ENCODE peak calls at places on chromosomes 6 and 20, in four cellular contexts. S is pancreas, N is hepatocyte, L is RWPE1. C is an unnamed sample.

GRCh38 chr20:36778831-36779655 is 5.5 kb upstream of the DSN1 start:
- DNase-seq in L (no peak), N (no peak), S (no peak), C (no peak)

GRCh38 chr6:157905590-157906337 is 75.9 kb upstream of the SYNJ2 start:
- DNase-seq in S (no peak), L (no peak), N (no peak), C (no peak)

GRCh38 chr6:141131616-141132015 is 1001.1 kb upstream of the GJE1 start:
- DNase-seq in L (no peak), S (no peak), N (no peak), C (no peak)

GRCh38 chr20:37872161-37872560 is 30.8 kb upstream of the VSTM2L start:
- DNase-seq in N (no peak), L (no peak), S (peak), C (no peak)

GRCh38 chr6:169164451-169164850 is 89.2 kb downstream of the THBS2 start:
- DNase-seq in L (no peak), N (no peak), S (no peak), C (no peak)

GRCh38 chr6:12548526-12548925 is 168.0 kb upstream of the PHACTR1 start:
- DNase-seq in L (no peak), S (no peak), N (no peak), C (no peak)

GRCh38 chr20:59821201-59821600 is 112.2 kb downstream of the SYCP2 start:
- DNase-seq in L (no peak), S (no peak), N (no peak), C (no peak)

GRCh38 chr6:63821442-63821841 is 185.8 kb downstream of the PHF3 start:
- DNase-seq in L (no peak), S (no peak), N (no peak), C (no peak)

GRCh38 chr6:16472349-16473069 is 234.1 kb downstream of the GMPR start:
- DNase-seq in S (no peak), L (peak), N (no peak), C (no peak)

DNA sequence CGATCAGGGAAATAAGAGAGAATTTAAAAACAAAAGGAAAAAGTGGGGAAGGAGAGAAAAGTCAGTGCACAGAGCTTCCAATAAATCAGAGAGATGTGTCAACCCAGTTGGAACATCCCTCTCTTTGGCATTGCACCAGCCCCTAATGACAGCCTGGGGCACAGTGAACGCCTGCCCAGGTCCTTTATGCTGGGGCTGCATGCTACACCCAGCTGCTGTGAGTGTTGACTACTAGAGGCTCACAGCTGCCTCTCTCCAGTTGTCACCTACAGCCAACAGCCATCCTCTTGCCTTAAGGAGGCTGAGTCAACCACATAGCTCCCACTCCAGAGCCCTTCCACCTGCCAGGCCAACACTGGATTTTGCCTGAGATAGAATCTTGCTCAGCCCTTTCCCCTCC is 19.0 kb downstream of the OR2H2 start:
- DNase-seq in L (no peak), N (no peak), S (no peak), C (no peak)
- TF ChIP-seq CTCF in L (no peak), N (no peak), S (no peak), C (no peak)

GRCh38 chr20:48759631-48760245 is 68.1 kb downstream of the PREX1 start:
- DNase-seq in N (no peak), S (no peak), L (no peak), C (peak)
- H3K27ac ChIP-seq in N (no peak), S (no peak), L (no peak), C (no peak)

GRCh38 chr20:62784497-62784896 is 11.8 kb upstream of the MRGBP start:
- DNase-seq in S (no peak), N (no peak), L (no peak), C (no peak)

GRCh38 chr20:62780204-62780603 is 16.1 kb upstream of the MRGBP start:
- DNase-seq in L (no peak), S (no peak), N (no peak), C (no peak)

GRCh38 chr20:62782893-62783278 is 13.4 kb upstream of the MRGBP start:
- DNase-seq in L (no peak), S (no peak), N (no peak), C (no peak)

GRCh38 chr20:62780696-62781095 is 15.6 kb upstream of the MRGBP start:
- DNase-seq in N (no peak), S (no peak), L (no peak), C (no peak)

DNA sequence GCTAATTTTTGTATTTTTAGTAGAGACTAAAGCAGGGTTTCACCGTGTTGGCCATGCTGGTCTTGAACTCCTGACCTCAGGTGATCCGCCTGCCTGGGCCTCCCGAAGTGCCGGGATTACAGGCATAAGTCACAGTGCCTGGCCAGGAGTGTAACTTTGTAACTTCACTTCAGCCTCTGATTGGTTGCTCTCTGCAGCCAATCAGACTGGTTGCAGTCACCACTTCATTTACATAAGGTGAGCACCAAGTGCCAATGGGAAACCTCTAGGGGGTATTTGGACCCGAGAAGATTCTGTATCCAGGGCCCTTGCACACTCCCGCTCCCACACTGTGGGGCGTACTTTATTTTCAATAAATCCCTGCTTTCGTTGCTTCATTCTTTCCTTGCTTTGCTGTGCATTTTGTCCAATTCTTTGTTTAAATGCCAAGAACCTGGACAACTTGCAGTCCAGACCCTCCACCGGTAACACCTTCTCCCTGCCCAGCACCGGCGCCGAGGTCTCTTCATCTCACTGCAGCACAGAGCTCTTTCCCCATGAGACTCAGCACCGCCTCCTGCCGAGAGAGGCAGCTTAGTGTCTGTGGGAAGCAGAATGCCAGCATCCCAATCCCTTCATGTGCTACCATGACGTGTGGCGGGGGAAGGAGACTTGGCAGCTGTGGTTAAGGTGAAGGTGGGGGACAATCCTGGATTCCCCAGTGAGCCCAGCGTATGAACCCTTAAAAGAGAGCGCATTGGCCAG is 14.0 kb upstream of the MRGBP start:
- DNase-seq in S (no peak), N (no peak), L (no peak), C (no peak)
- TF ChIP-seq CTCF in S (no peak), N (no peak), L (no peak), C (no peak)

DNA sequence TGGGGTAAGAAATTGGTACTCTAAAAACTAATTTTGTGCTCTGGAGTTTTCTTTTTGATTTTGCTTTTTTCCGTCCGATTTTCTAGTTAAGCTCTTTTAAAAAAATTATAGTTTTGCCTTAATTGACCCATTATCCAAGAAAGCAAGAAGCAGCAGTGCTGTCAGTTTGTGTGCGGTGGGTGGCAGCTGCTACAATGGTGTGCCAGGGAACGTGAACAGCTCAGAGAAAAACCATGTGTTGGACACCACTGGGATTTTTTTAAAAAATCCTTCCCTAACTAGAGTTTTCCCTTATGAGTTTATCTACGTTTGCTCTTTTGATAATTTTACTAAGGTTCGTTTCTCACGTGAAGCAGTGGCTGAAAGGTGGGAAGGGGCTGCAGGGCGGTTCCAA is 8.0 kb downstream of the MAP3K5 start:
- DNase-seq in L (no peak), S (no peak), N (no peak), C (no peak)
- H3K27ac ChIP-seq in L (no peak), S (peak), N (no peak), C (no peak)

DNA sequence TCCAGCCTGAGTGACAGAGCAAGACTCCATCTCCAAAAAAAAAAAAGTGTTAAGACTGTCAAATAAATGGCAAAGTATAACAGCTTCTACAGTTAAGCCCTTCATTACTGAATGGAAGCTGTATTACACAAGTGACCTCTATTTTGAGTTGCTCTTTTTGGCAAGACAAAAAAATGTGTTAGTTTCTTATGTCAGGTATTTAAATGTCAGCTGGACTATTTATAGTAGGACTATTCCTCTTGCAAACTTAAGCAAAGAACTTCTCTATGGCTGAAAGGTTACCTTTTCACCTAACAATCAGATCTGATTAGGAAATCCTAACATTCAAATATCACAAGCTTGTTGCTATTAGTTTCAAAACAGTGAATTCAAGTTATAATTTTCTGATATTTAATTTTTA is 12.4 kb downstream of the UBE2V1 start:
- DNase-seq in N (no peak), S (no peak), L (no peak), C (no peak)
- TF ChIP-seq CTCF in N (no peak), S (no peak), L (no peak), C (no peak)

GRCh38 chr6:149482542-149483261 is 2.1 kb downstream of the ZC3H12D start:
- DNase-seq in N (no peak), S (no peak), L (no peak), C (no peak)
- H3K27ac ChIP-seq in N (no peak), S (peak), L (no peak), C (peak)

GRCh38 chr20:347640-348484 is 951 bp downstream of the NRSN2 start:
- DNase-seq in S (peak), N (peak), L (peak), C (peak)
- TF ChIP-seq CTCF in S (no peak), N (no peak), L (no peak), C (no peak)

GRCh38 chr20:23823621-23824324 is 2.8 kb downstream of the CST2 start:
- DNase-seq in L (no peak), N (no peak), S (no peak), C (no peak)

GRCh38 chr20:23820493-23820892 is 6.0 kb downstream of the CST2 start:
- DNase-seq in S (no peak), L (no peak), N (no peak), C (no peak)
- H3K27ac ChIP-seq in S (no peak), L (no peak), N (no peak), C (no peak)

GRCh38 chr6:19368511-19368910 is 468.7 kb upstream of the ID4 start:
- DNase-seq in S (no peak), L (peak), N (no peak), C (no peak)
- TF ChIP-seq CTCF in S (no peak), L (no peak), N (no peak), C (no peak)